ENCODE peak calls at places on chromosomes 16 and 17, in ten cellular contexts. H is progenitor cell of endocrine pancreas; X is T-helper 2 cell; V is neuronal stem cell; B is midbrain; P is sigmoid colon; J is activated T-cell treated with anti-CD3 and anti-CD28 coated beads for 48 hours; N is activated naive CD4-positive, alpha-beta T cell treated with Interleukin-2 at 50 U/mL for 16 hours; W is stimulated activated naive B cell treated with anti-CD40 and anti-IgM and Interleukin-4, amounts not matched to agents 10 μg/mL and 1 μg/mL and 100 μg/mL, for 72 hours; U is AG09309. Y is an unnamed sample.

GRCh38 chr17:37710344-37710886 is 34.4 kb downstream of the HNF1B start:
- DNase-seq in X (no peak), V (peak), H (peak), P (no peak), U (no peak), B (peak), N (no peak), J (no peak), W (no peak), Y (no peak)

GRCh38 chr17:65385071-65385470 is 176.4 kb downstream of the AXIN2 start:
- DNase-seq in W (no peak), J (no peak), P (no peak), U (no peak), H (no peak), X (no peak), B (no peak), N (no peak), V (no peak), Y (no peak)

GRCh38 chr17:18181358-18181757 is 2.3 kb upstream of the ALKBH5 start:
- DNase-seq in U (no peak), B (no peak), V (no peak), P (no peak), J (peak), N (peak), X (no peak), H (no peak), W (no peak), Y (no peak)

GRCh38 chr16:15934991-15935390 is 14.4 kb upstream of the ABCC1 start:
- DNase-seq in U (no peak), V (no peak), H (no peak), W (no peak), B (no peak), P (no peak), N (no peak), J (no peak), X (no peak), Y (no peak)

GRCh38 chr17:57228921-57229320 is 27.4 kb upstream of the MSI2 start:
- DNase-seq in J (no peak), V (no peak), X (no peak), H (no peak), U (no peak), B (no peak), P (no peak), W (no peak), N (no peak), Y (no peak)

GRCh38 chr17:17723354-17724261 is 42.4 kb downstream of the RAI1 start:
- DNase-seq in W (no peak), V (no peak), N (peak), X (no peak), B (peak), P (no peak), U (peak), H (no peak), J (no peak), Y (no peak)

GRCh38 chr16:30375830-30376229 is 1.2 kb downstream of the MYL11 start:
- DNase-seq in B (no peak), N (no peak), V (no peak), H (no peak), J (no peak), W (no peak), P (no peak), X (no peak), U (no peak), Y (no peak)

GRCh38 chr16:23141033-23141432 is 8.2 kb downstream of the USP31 start:
- DNase-seq in H (no peak), B (no peak), P (no peak), W (no peak), V (no peak), U (no peak), N (no peak), X (no peak), J (no peak), Y (no peak)

GRCh38 chr16:46768809-46769208 is 20.7 kb upstream of the MYLK3 start:
- DNase-seq in B (no peak), U (no peak), N (no peak), J (no peak), V (no peak), H (no peak), P (no peak), W (no peak), X (no peak), Y (no peak)

GRCh38 chr16:67928561-67929364 is 2.9 kb downstream of the CTRL start:
- DNase-seq in W (peak), P (peak), X (peak), J (peak), H (peak), V (peak), N (peak), U (no peak), B (peak), Y (peak)

GRCh38 chr16:82232806-82233205 is 62.8 kb upstream of the MPHOSPH6 start:
- DNase-seq in V (no peak), N (no peak), P (no peak), J (no peak), U (no peak), W (no peak), H (no peak), B (no peak), X (no peak), Y (no peak)

GRCh38 chr17:67671492-67671891 is 46.2 kb upstream of the NOL11 start:
- DNase-seq in U (no peak), H (no peak), V (no peak), N (no peak), P (no peak), B (no peak), X (no peak), W (no peak), J (no peak), Y (no peak)

GRCh38 chr16:86343733-86344585 is 166.4 kb upstream of the FOXF1 start:
- DNase-seq in H (no peak), B (no peak), V (no peak), N (no peak), X (no peak), W (no peak), U (no peak), P (peak), J (no peak), Y (no peak)

GRCh38 chr16:31484491-31485171 is 1.7 kb downstream of the SLC5A2 start:
- DNase-seq in W (no peak), U (no peak), V (no peak), X (no peak), P (no peak), N (no peak), J (no peak), B (no peak), H (no peak), Y (no peak)

GRCh38 chr17:41538565-41538991 is 10.5 kb upstream of the KRT19 start:
- DNase-seq in N (no peak), P (no peak), B (no peak), J (no peak), U (no peak), H (no peak), W (no peak), V (no peak), X (no peak), Y (no peak)

GRCh38 chr17:72502111-72502939 is 381.5 kb downstream of the SOX9 start:
- DNase-seq in V (no peak), N (no peak), W (no peak), B (peak), X (no peak), H (no peak), U (no peak), P (no peak), J (no peak), Y (no peak)

GRCh38 chr17:18143044-18143936 is 34.7 kb downstream of the MYO15A start:
- DNase-seq in J (no peak), N (no peak), V (peak), U (no peak), B (no peak), H (no peak), W (no peak), P (no peak), X (no peak), Y (no peak)

GRCh38 chr16:27859020-27859419 is 204.5 kb downstream of the GSG1L start:
- DNase-seq in J (no peak), B (no peak), N (no peak), H (no peak), V (no peak), W (no peak), U (no peak), X (no peak), P (peak), Y (no peak)

GRCh38 chr17:20300399-20301037 is 166.8 kb downstream of the LGALS9B start:
- DNase-seq in V (no peak), J (no peak), H (no peak), P (peak), X (no peak), U (peak), W (no peak), B (peak), N (no peak), Y (no peak)

GRCh38 chr16:588639-588888 is 1.3 kb upstream of the RAB40C start:
- DNase-seq in N (no peak), P (no peak), B (no peak), J (peak), W (peak), U (no peak), V (no peak), X (peak), H (peak), Y (peak)

GRCh38 chr17:66865151-66865550 is 30.2 kb downstream of the CACNG5 start:
- DNase-seq in B (no peak), X (no peak), H (no peak), J (no peak), U (no peak), P (no peak), W (no peak), N (no peak), V (no peak), Y (no peak)

GRCh38 chr17:9824094-9824493 is 1.6 kb upstream of the GLP2R start:
- DNase-seq in B (no peak), V (no peak), J (no peak), H (no peak), N (no peak), P (no peak), W (no peak), U (no peak), X (no peak), Y (no peak)

GRCh38 chr17:66255112-66255511 is 25.9 kb upstream of the APOH start:
- DNase-seq in P (no peak), B (peak), J (no peak), X (no peak), N (peak), V (peak), H (no peak), U (no peak), W (no peak), Y (no peak)

GRCh38 chr17:43360376-43360738 is 38.4 kb upstream of the ARL4D start:
- DNase-seq in B (peak), U (peak), X (no peak), N (peak), P (peak), J (peak), V (no peak), W (no peak), H (no peak), Y (no peak)

GRCh38 chr17:3762922-3763776 is 37.8 kb downstream of the ITGAE start:
- DNase-seq in J (no peak), U (no peak), P (no peak), V (no peak), N (peak), B (no peak), H (no peak), W (no peak), X (no peak), Y (no peak)

GRCh38 chr16:1863681-1864460 is 8.1 kb downstream of the MEIOB start:
- DNase-seq in J (no peak), V (no peak), N (no peak), W (no peak), P (no peak), B (peak), U (peak), X (no peak), H (no peak), Y (no peak)

GRCh38 chr17:18116078-18116477 is 7.5 kb downstream of the MYO15A start:
- DNase-seq in P (no peak), U (no peak), H (no peak), V (no peak), X (no peak), B (no peak), W (no peak), N (no peak), J (no peak), Y (no peak)

GRCh38 chr17:66939461-66940114 is 24.9 kb upstream of the CACNG4 start:
- DNase-seq in U (no peak), V (no peak), X (no peak), P (peak), J (no peak), W (no peak), B (no peak), H (no peak), N (no peak), Y (no peak)

GRCh38 chr17:33381201-33381600 is 88.1 kb upstream of the ASIC2 start:
- DNase-seq in H (no peak), V (no peak), B (no peak), W (no peak), J (no peak), N (no peak), P (no peak), X (no peak), U (no peak), Y (no peak)

GRCh38 chr17:57062865-57063264 is 22.2 kb upstream of the AKAP1 start:
- DNase-seq in N (no peak), W (no peak), U (no peak), P (no peak), B (no peak), H (no peak), J (no peak), V (no peak), X (no peak), Y (no peak)

GRCh38 chr16:24700549-24701392 is 28.7 kb upstream of the TNRC6A start:
- DNase-seq in X (no peak), J (no peak), V (no peak), U (peak), N (no peak), H (no peak), P (peak), B (peak), W (no peak), Y (peak)

GRCh38 chr17:35811759-35812158 is 2.5 kb downstream of the TAF15 start:
- DNase-seq in V (no peak), P (no peak), B (no peak), H (no peak), U (no peak), X (no peak), N (no peak), W (no peak), J (no peak), Y (no peak)

GRCh38 chr17:50056961-50057330 is 1.0 kb downstream of the ITGA3 start:
- DNase-seq in V (no peak), W (no peak), U (no peak), P (no peak), X (no peak), N (no peak), H (no peak), B (no peak), J (no peak), Y (no peak)

GRCh38 chr17:57665128-57665527 is 80.0 kb downstream of the CCDC182 start:
- DNase-seq in P (peak), X (no peak), B (peak), U (no peak), V (no peak), J (no peak), W (no peak), H (no peak), N (no peak), Y (no peak)

GRCh38 chr16:15777533-15778203 is 79.2 kb downstream of the MYH11 start:
- DNase-seq in N (no peak), J (no peak), U (no peak), H (peak), V (peak), W (peak), P (peak), B (no peak), X (no peak), Y (no peak)

GRCh38 chr17:58641937-58642336 is 49.9 kb downstream of the TEX14 start:
- DNase-seq in V (no peak), H (no peak), N (no peak), U (no peak), P (no peak), J (no peak), X (no peak), W (no peak), B (no peak), Y (no peak)

GRCh38 chr17:58606934-58607333 is 84.9 kb downstream of the TEX14 start:
- DNase-seq in N (no peak), B (no peak), H (no peak), J (no peak), V (no peak), U (no peak), X (no peak), W (no peak), P (no peak), Y (no peak)